ENCODE peak calls at places on chromosomes 2 and 18, in ten cellular contexts. J is psoas muscle; Q is GM12878; O is heart right ventricle; Z is CD4-positive, alpha-beta T cell; M is activated CD4-positive, alpha-beta T cell treated with anti-CD3 and anti-CD28 coated beads for 36 hours; L is esophagus mucosa; S is left ventricle myocardium superior; C is aorta; R is activated CD8-positive, alpha-beta memory T cell treated with anti-CD3 and anti-CD28 coated beads, Interleukin-2, amount 10 ng/mL, durations not matched to agents 7 days and 5 days. Y is an unnamed sample.

GRCh38 chr2:68747918-68748317 is 13.3 kb downstream of the ARHGAP25 start:
- ATAC-seq in J (no peak), Q (no peak), O (no peak), Z (no peak), M (no peak), L (no peak), S (no peak), C (no peak), R (no peak), Y (no peak)

GRCh38 chr2:65397122-65397521 is 35.3 kb downstream of the SPRED2 start:
- ATAC-seq in J (no peak), Q (peak), O (no peak), Z (no peak), M (peak), L (no peak), S (peak), C (peak), R (peak), Y (no peak)

GRCh38 chr18:58369616-58370015 is 259.3 kb downstream of the ALPK2 start:
- ATAC-seq in J (no peak), Q (no peak), O (no peak), Z (no peak), M (no peak), L (no peak), S (no peak), C (no peak), R (no peak), Y (no peak)

GRCh38 chr2:226678422-226678821 is 121.2 kb downstream of the IRS1 start:
- ATAC-seq in J (no peak), Q (no peak), O (peak), Z (no peak), M (no peak), L (no peak), S (peak), C (no peak), R (no peak), Y (no peak)

GRCh38 chr2:86631846-86632485 is 8.3 kb upstream of the RNF103 start:
- ATAC-seq in J (no peak), Q (no peak), O (no peak), Z (no peak), M (no peak), L (peak), S (no peak), C (no peak), R (no peak), Y (no peak)

GRCh38 chr18:38551881-38552280 is 986.3 kb upstream of the CELF4 start:
- ATAC-seq in J (no peak), Q (no peak), O (no peak), Z (no peak), M (no peak), L (peak), S (no peak), C (no peak), R (no peak), Y (no peak)

GRCh38 chr2:225004531-225004930 is 37.7 kb downstream of the DOCK10 start:
- ATAC-seq in J (no peak), Q (no peak), O (no peak), Z (no peak), M (no peak), L (peak), S (no peak), C (no peak), R (no peak), Y (no peak)

GRCh38 chr18:63079114-63079513 is 240.5 kb downstream of the BCL2 start:
- ATAC-seq in J (no peak), Q (peak), O (no peak), Z (peak), M (peak), L (peak), S (no peak), C (no peak), R (peak), Y (peak)

GRCh38 chr2:231866450-231866849 is 59.7 kb downstream of the NPPC start:
- ATAC-seq in J (no peak), Q (no peak), O (no peak), Z (no peak), M (no peak), L (no peak), S (no peak), C (no peak), R (no peak), Y (no peak)

GRCh38 chr2:170714156-170715061 is 728 bp upstream of the SP5 start:
- ATAC-seq in J (no peak), Q (peak), O (peak), Z (peak), M (peak), L (peak), S (peak), C (peak), R (peak), Y (no peak)

GRCh38 chr18:21054252-21054821 is 57.3 kb downstream of the ROCK1 start:
- ATAC-seq in J (no peak), Q (peak), O (no peak), Z (no peak), M (no peak), L (no peak), S (no peak), C (no peak), R (no peak), Y (no peak)

GRCh38 chr18:56258178-56258577 is 380.2 kb downstream of the TXNL1 start:
- ATAC-seq in J (no peak), Q (peak), O (no peak), Z (no peak), M (no peak), L (no peak), S (no peak), C (no peak), R (no peak), Y (peak)

GRCh38 chr2:222643134-222643533 is 12.8 kb downstream of the FARSB start:
- ATAC-seq in J (no peak), Q (no peak), O (no peak), Z (no peak), M (no peak), L (no peak), S (no peak), C (no peak), R (no peak), Y (no peak)

GRCh38 chr2:66555511-66556324 is 120.8 kb downstream of the MEIS1 start:
- ATAC-seq in J (peak), Q (no peak), O (peak), Z (no peak), M (no peak), L (peak), S (peak), C (peak), R (no peak), Y (no peak)

GRCh38 chr2:9690252-9690651 is 59.5 kb upstream of the YWHAQ start:
- ATAC-seq in J (no peak), Q (no peak), O (peak), Z (no peak), M (no peak), L (peak), S (peak), C (no peak), R (no peak), Y (no peak)

GRCh38 chr2:55157474-55157884 is 74.6 kb downstream of the CLHC1 start:
- ATAC-seq in J (peak), Q (peak), O (peak), Z (no peak), M (peak), L (peak), S (peak), C (peak), R (no peak), Y (no peak)

GRCh38 chr18:59484796-59485328 is 125.8 kb upstream of the LMAN1 start:
- ATAC-seq in J (no peak), Q (no peak), O (peak), Z (no peak), M (no peak), L (no peak), S (peak), C (peak), R (no peak), Y (no peak)

GRCh38 chr2:215522237-215522636 is 86.4 kb upstream of the FN1 start:
- ATAC-seq in J (no peak), Q (no peak), O (peak), Z (no peak), M (no peak), L (no peak), S (peak), C (no peak), R (no peak), Y (no peak)

GRCh38 chr2:216777637-216778273 is 82.1 kb downstream of the TNP1 start:
- ATAC-seq in J (no peak), Q (peak), O (no peak), Z (no peak), M (peak), L (peak), S (no peak), C (no peak), R (peak), Y (peak)

GRCh38 chr2:230128943-230129342 is 60.2 kb upstream of the SLC16A14 start:
- ATAC-seq in J (no peak), Q (no peak), O (no peak), Z (no peak), M (no peak), L (no peak), S (no peak), C (peak), R (no peak), Y (no peak)

GRCh38 chr18:46672062-46672970 is 15.3 kb upstream of the LOXHD1 start:
- ATAC-seq in J (no peak), Q (no peak), O (no peak), Z (peak), M (peak), L (no peak), S (no peak), C (no peak), R (peak), Y (peak)

GRCh38 chr18:76795981-76796380 is 26.4 kb upstream of the ZNF236 start:
- ATAC-seq in J (no peak), Q (no peak), O (no peak), Z (no peak), M (no peak), L (no peak), S (no peak), C (no peak), R (no peak), Y (no peak)

GRCh38 chr18:71727909-71728308 is 816.2 kb downstream of the CBLN2 start:
- ATAC-seq in J (no peak), Q (no peak), O (no peak), Z (no peak), M (peak), L (no peak), S (no peak), C (no peak), R (no peak), Y (peak)

GRCh38 chr2:226524381-226524843 is 275.2 kb downstream of the IRS1 start:
- ATAC-seq in J (peak), Q (no peak), O (peak), Z (no peak), M (no peak), L (no peak), S (peak), C (peak), R (no peak), Y (no peak)

GRCh38 chr2:160878622-160879021 is 281.6 kb upstream of the TANK start:
- ATAC-seq in J (no peak), Q (no peak), O (no peak), Z (no peak), M (no peak), L (no peak), S (peak), C (no peak), R (no peak), Y (no peak)

GRCh38 chr2:78814331-78814986 is 211.0 kb upstream of the REG3G start:
- ATAC-seq in J (peak), Q (no peak), O (no peak), Z (no peak), M (no peak), L (no peak), S (no peak), C (no peak), R (no peak), Y (no peak)

GRCh38 chr2:54956392-54956722 is 93.9 kb downstream of the RTN4 start:
- ATAC-seq in J (no peak), Q (no peak), O (no peak), Z (no peak), M (no peak), L (no peak), S (no peak), C (no peak), R (no peak), Y (no peak)